ENCODE peak calls at places on chromosomes 3 and 15, in four cellular contexts. One of them, this sample, is unnamed.

GRCh38 chr15:73355866-73356265 is 12.9 kb downstream of the HCN4 start:
- DNase-seq in astrocyte of the cerebellum: no peak
- DNase-seq in glutamatergic neuron: no peak
- DNase-seq in WTC11: no peak
- DNase-seq in this sample: no peak

GRCh38 chr15:39135989-39136388 is 444.9 kb upstream of the THBS1 start:
- DNase-seq in astrocyte of the cerebellum: peak; percentile 42
- DNase-seq in glutamatergic neuron: no peak
- DNase-seq in WTC11: no peak
- DNase-seq in this sample: peak; percentile 71

GRCh38 chr3:78281381-78281780 is 1241.5 kb downstream of the ROBO2 start:
- DNase-seq in astrocyte of the cerebellum: no peak
- DNase-seq in glutamatergic neuron: peak; percentile 70
- DNase-seq in WTC11: peak; percentile 24
- DNase-seq in this sample: no peak

GRCh38 chr3:128945041-128945877 is 48.6 kb downstream of the CFAP92 start:
- DNase-seq in astrocyte of the cerebellum: no peak
- DNase-seq in glutamatergic neuron: no peak
- DNase-seq in WTC11: no peak
- DNase-seq in this sample: no peak

GRCh38 chr15:80494311-80494710 is 90.1 kb downstream of the ARNT2 start:
- DNase-seq in astrocyte of the cerebellum: peak; percentile 75
- DNase-seq in glutamatergic neuron: no peak
- DNase-seq in WTC11: no peak
- DNase-seq in this sample: no peak

GRCh38 chr3:10758304-10759037 is 57.6 kb upstream of the SLC6A11 start:
- DNase-seq in astrocyte of the cerebellum: peak; percentile 44
- DNase-seq in glutamatergic neuron: peak; percentile 77
- DNase-seq in WTC11: peak; percentile 69
- DNase-seq in this sample: peak; percentile 42

GRCh38 chr3:39267631-39268553 is 11.9 kb downstream of the CX3CR1 start:
- DNase-seq in astrocyte of the cerebellum: no peak
- DNase-seq in glutamatergic neuron: no peak
- DNase-seq in WTC11: no peak
- DNase-seq in this sample: no peak

GRCh38 chr3:120741837-120742197 is 499 bp downstream of the RABL3 start:
- DNase-seq in astrocyte of the cerebellum: peak; percentile 1
- DNase-seq in glutamatergic neuron: no peak
- DNase-seq in WTC11: no peak
- DNase-seq in this sample: no peak

GRCh38 chr3:120098710-120099109 is 4.5 kb upstream of the GSK3B start:
- DNase-seq in astrocyte of the cerebellum: no peak
- DNase-seq in glutamatergic neuron: no peak
- DNase-seq in WTC11: no peak
- DNase-seq in this sample: no peak

GRCh38 chr3:69426905-69427304 is 41.0 kb upstream of the FRMD4B start:
- DNase-seq in astrocyte of the cerebellum: no peak
- DNase-seq in glutamatergic neuron: no peak
- DNase-seq in WTC11: no peak
- DNase-seq in this sample: no peak
- TF ChIP-seq CTCF in astrocyte of the cerebellum: peak; percentile 15
- TF ChIP-seq CTCF in glutamatergic neuron: no peak
- TF ChIP-seq CTCF in WTC11: no peak
- TF ChIP-seq CTCF in this sample: peak; percentile 18

DNA sequence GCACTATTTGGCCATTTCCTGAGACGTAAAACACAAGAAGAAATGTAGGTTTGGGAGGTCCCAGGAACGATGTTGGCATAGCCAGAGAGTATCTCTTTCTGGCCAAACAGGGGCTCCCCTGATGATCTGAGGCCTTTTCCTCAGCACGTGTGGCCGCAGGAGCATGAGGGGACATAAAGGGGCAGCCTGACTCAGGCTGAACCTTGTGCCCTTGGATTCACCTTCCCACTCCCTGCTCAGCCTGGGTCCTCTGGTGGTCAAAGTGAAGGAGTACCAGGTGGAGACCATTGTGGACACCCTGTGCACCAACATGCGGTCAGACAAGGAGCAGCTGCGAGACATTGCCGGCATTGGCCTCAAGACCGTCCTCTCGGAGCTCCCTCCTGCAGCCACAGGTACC is 10.6 kb downstream of the CAND2 start:
- DNase-seq in astrocyte of the cerebellum: no peak
- DNase-seq in glutamatergic neuron: no peak
- DNase-seq in WTC11: no peak
- DNase-seq in this sample: no peak
- TF ChIP-seq CTCF in astrocyte of the cerebellum: no peak
- TF ChIP-seq CTCF in glutamatergic neuron: no peak
- TF ChIP-seq CTCF in WTC11: no peak
- TF ChIP-seq CTCF in this sample: no peak

DNA sequence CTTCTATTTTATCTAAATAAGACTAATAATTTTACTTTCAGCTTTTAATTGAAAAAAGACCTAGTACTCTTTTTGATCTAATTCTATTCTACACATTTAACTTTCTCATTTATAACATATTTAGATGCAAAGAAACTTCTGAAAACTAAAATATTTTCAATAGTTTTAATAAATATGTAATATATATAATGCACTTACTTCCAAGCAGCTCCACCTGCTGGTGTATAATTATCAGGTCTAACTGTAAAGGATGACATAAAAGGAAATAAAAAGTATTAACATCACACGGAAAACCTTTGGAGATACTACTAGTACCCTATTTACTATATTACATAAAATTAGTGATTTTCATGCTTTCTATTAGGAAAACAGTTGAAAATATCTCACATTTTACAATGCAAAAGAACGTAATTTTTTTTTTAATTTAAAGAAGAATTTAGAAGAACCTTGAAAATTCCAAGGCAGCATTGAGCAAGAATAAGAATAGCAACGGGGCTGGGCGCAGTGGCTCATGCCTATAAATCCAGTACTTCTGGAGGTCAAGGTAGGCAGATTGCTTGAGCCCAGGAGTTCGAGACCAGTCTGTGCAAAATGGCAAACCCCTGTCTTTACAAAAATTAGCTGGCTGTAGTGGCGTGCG is 10.2 kb downstream of the PLSCR5 start:
- DNase-seq in astrocyte of the cerebellum: peak; percentile 9
- DNase-seq in glutamatergic neuron: no peak
- DNase-seq in WTC11: no peak
- DNase-seq in this sample: no peak
- TF ChIP-seq CTCF in astrocyte of the cerebellum: peak; percentile 28
- TF ChIP-seq CTCF in glutamatergic neuron: peak; percentile 62
- TF ChIP-seq CTCF in WTC11: peak; percentile 20
- TF ChIP-seq CTCF in this sample: peak; percentile 32

GRCh38 chr15:37880835-37881153 is 53.6 kb upstream of the TMCO5A start:
- DNase-seq in astrocyte of the cerebellum: no peak
- DNase-seq in glutamatergic neuron: no peak
- DNase-seq in WTC11: no peak
- DNase-seq in this sample: no peak
- TF ChIP-seq CTCF in astrocyte of the cerebellum: no peak
- TF ChIP-seq CTCF in glutamatergic neuron: no peak
- TF ChIP-seq CTCF in WTC11: no peak
- TF ChIP-seq CTCF in this sample: no peak

GRCh38 chr15:98288091-98288590 is 327.6 kb downstream of the ARRDC4 start:
- DNase-seq in astrocyte of the cerebellum: no peak
- DNase-seq in glutamatergic neuron: no peak
- DNase-seq in WTC11: no peak
- DNase-seq in this sample: no peak

GRCh38 chr15:98289747-98290146 is 329.2 kb downstream of the ARRDC4 start:
- DNase-seq in astrocyte of the cerebellum: no peak
- DNase-seq in glutamatergic neuron: no peak
- DNase-seq in WTC11: no peak
- DNase-seq in this sample: no peak

GRCh38 chr15:98294126-98294525 is 333.6 kb downstream of the ARRDC4 start:
- DNase-seq in astrocyte of the cerebellum: no peak
- DNase-seq in glutamatergic neuron: no peak
- DNase-seq in WTC11: no peak
- DNase-seq in this sample: no peak

GRCh38 chr15:98296653-98297052 is 336.1 kb downstream of the ARRDC4 start:
- DNase-seq in astrocyte of the cerebellum: no peak
- DNase-seq in glutamatergic neuron: no peak
- DNase-seq in WTC11: no peak
- DNase-seq in this sample: no peak

DNA sequence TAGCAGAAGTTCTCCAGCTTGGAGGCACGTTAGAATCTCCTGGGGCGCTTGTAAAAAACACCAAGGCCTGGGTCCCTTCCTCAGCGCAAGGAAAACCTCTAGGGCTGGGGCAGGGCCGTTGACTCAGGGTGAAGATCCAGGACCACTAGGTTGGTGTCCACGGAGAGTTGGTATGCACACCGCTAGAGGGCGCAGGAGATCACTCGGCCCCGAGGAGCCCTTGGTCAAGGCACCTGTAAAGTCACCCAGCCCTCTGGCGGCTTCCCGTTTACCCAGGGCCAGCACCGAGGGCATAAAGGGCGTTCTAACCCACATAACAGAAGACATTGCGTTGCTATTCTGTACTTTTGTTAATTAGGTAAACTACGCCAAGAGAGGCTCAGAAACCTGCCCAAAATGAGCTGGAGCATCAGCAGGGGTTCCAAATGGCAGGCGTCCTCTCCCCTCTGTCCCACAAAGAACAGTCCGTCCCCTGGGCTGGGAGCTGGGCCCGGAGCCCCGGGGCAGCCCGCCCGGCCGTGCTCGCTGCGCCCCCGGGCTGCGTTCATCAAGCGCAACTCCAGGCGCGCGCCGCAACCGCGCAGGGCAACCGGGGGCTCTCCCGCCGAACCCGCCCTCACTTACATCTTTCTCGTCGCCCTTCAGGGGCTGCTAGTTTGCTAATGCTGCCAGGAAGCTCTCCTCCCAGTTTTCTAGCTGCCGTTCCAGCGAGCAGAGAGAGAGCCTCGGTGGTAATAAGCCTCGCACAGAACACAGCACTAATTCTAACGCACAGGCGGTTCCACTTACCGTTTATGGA is 332.1 kb downstream of the ARRDC4 start:
- DNase-seq in astrocyte of the cerebellum: no peak
- DNase-seq in glutamatergic neuron: peak; percentile 85
- DNase-seq in WTC11: peak; percentile 92
- DNase-seq in this sample: no peak
- TF ChIP-seq CTCF in astrocyte of the cerebellum: peak; percentile 61
- TF ChIP-seq CTCF in glutamatergic neuron: peak; percentile 92
- TF ChIP-seq CTCF in WTC11: peak; percentile 90
- TF ChIP-seq CTCF in this sample: peak; percentile 59

GRCh38 chr3:133125802-133126201 is 87.6 kb downstream of the TMEM108 start:
- DNase-seq in astrocyte of the cerebellum: no peak
- DNase-seq in glutamatergic neuron: no peak
- DNase-seq in WTC11: no peak
- DNase-seq in this sample: no peak

GRCh38 chr3:133127381-133127780 is 89.2 kb downstream of the TMEM108 start:
- DNase-seq in astrocyte of the cerebellum: no peak
- DNase-seq in glutamatergic neuron: no peak
- DNase-seq in WTC11: no peak
- DNase-seq in this sample: no peak

GRCh38 chr3:133124511-133124910 is 86.3 kb downstream of the TMEM108 start:
- DNase-seq in astrocyte of the cerebellum: peak; percentile 43
- DNase-seq in glutamatergic neuron: no peak
- DNase-seq in WTC11: no peak
- DNase-seq in this sample: no peak

GRCh38 chr3:133123636-133124035 is 85.4 kb downstream of the TMEM108 start:
- DNase-seq in astrocyte of the cerebellum: no peak
- DNase-seq in glutamatergic neuron: no peak
- DNase-seq in WTC11: no peak
- DNase-seq in this sample: no peak

GRCh38 chr3:133125171-133125570 is 87.0 kb downstream of the TMEM108 start:
- DNase-seq in astrocyte of the cerebellum: no peak
- DNase-seq in glutamatergic neuron: peak; percentile 52
- DNase-seq in WTC11: no peak
- DNase-seq in this sample: no peak
- TF ChIP-seq CTCF in astrocyte of the cerebellum: no peak
- TF ChIP-seq CTCF in glutamatergic neuron: no peak
- TF ChIP-seq CTCF in WTC11: no peak
- TF ChIP-seq CTCF in this sample: no peak

This sample was measured in AG09319.